ENCODE peak calls at places on chromosomes 6 and 20, in five cellular contexts. Q, X, O, D and E are unnamed samples.

GRCh38 chr6:169868458-169868857 is 117.0 kb downstream of the ERMARD start:
- DNase-seq in Q (no peak), X (no peak), D (no peak), O (no peak), E (peak)

GRCh38 chr20:44501448-44501847 is 20.4 kb downstream of the SERINC3 start:
- DNase-seq in Q (no peak), X (no peak), D (peak), O (no peak), E (no peak)

GRCh38 chr6:43493833-43494232 is 16.3 kb downstream of the LRRC73 start:
- DNase-seq in X (no peak), Q (no peak), D (no peak), O (no peak), E (no peak)

GRCh38 chr6:13420269-13420668 is 67.1 kb downstream of the GFOD1 start:
- DNase-seq in O (no peak), Q (no peak), D (no peak), X (no peak), E (no peak)

GRCh38 chr6:16206595-16207037 is 31.8 kb upstream of the GMPR start:
- DNase-seq in O (peak), Q (peak), X (peak), D (peak), E (no peak)

GRCh38 chr6:38739532-38739931 is 24.4 kb downstream of the DNAH8 start:
- DNase-seq in Q (no peak), O (no peak), D (no peak), X (no peak), E (no peak)

GRCh38 chr6:39061182-39061581 is 12.6 kb downstream of the GLP1R start:
- DNase-seq in D (no peak), Q (no peak), O (no peak), X (peak), E (no peak)

GRCh38 chr6:73652637-73653570 is 888 bp downstream of the SLC17A5 start:
- DNase-seq in D (peak), O (peak), Q (peak), X (peak), E (peak)

GRCh38 chr20:41692479-41693135 is 74.4 kb upstream of the CHD6 start:
- DNase-seq in Q (peak), X (peak), D (peak), O (peak), E (peak)

GRCh38 chr20:37697314-37697713 is 3.5 kb downstream of the CTNNBL1 start:
- DNase-seq in X (no peak), Q (no peak), D (no peak), O (no peak), E (no peak)

GRCh38 chr6:158536084-158536890 is 23.6 kb upstream of the TMEM181 start:
- DNase-seq in X (peak), D (peak), Q (peak), O (peak), E (peak)

GRCh38 chr6:45369870-45370269 is 7.9 kb downstream of the SUPT3H start:
- DNase-seq in D (peak), O (no peak), X (no peak), Q (no peak), E (no peak)

GRCh38 chr20:43994486-43995100 is 79.9 kb downstream of the TOX2 start:
- DNase-seq in O (no peak), Q (no peak), D (peak), X (no peak), E (no peak)